ENCODE peak calls at places on chromosome 9, in four cellular contexts. R is A549, M is left lung, B is fibroblast of lung. L is an unnamed sample.

GRCh38 chr9:90189306-90189705 is 453.3 kb downstream of the DIRAS2 start:
- DNase-seq in R (no peak), M (no peak), B (no peak), L (no peak)

GRCh38 chr9:91417602-91418218 is 5.9 kb downstream of the NFIL3 start:
- DNase-seq in R (no peak), M (no peak), B (peak; percentile 52), L (no peak)

GRCh38 chr9:86072393-86073016 is 26.9 kb downstream of the GOLM1 start:
- DNase-seq in R (no peak), M (no peak), B (peak; percentile 34), L (no peak)

GRCh38 chr9:124259273-124260078 is 1.7 kb downstream of the NEK6 start:
- DNase-seq in R (peak; percentile 77), M (peak; percentile 85), B (peak; percentile 91), L (no peak)

GRCh38 chr9:92295827-92296258 is 2.3 kb upstream of the IARS1 start:
- DNase-seq in R (no peak), M (no peak), B (no peak), L (no peak)

GRCh38 chr9:95157491-95158151 is 159.9 kb downstream of the FANCC start:
- DNase-seq in R (no peak), M (no peak), B (peak; percentile 97), L (no peak)

GRCh38 chr9:110559869-110560268 is 19.7 kb downstream of the SVEP1 start:
- DNase-seq in R (no peak), M (no peak), B (peak; percentile 50), L (no peak)

GRCh38 chr9:13387668-13388124 is 108.2 kb upstream of the MPDZ start:
- DNase-seq in R (no peak), M (no peak), B (no peak), L (no peak)

GRCh38 chr9:35489313-35490154 is at the start of gene RUSC2:
- DNase-seq in R (peak; percentile 73), M (peak; percentile 86), B (peak; percentile 87), L (peak; percentile 63)

GRCh38 chr9:93288341-93288740 is 104.4 kb downstream of the WNK2 start:
- DNase-seq in R (no peak), M (no peak), B (no peak), L (no peak)

GRCh38 chr9:126162611-126163381 is 163.8 kb upstream of the MVB12B start:
- DNase-seq in R (no peak), M (no peak), B (no peak), L (no peak)

GRCh38 chr9:120257483-120257882 is 322.5 kb downstream of the CDK5RAP2 start:
- DNase-seq in R (no peak), M (no peak), B (no peak), L (no peak)

GRCh38 chr9:81080185-81080584 is 609.2 kb downstream of the TLE1 start:
- DNase-seq in R (no peak), M (no peak), B (no peak), L (no peak)

GRCh38 chr9:7105095-7105494 is 347.3 kb downstream of the KDM4C start:
- DNase-seq in R (no peak), M (no peak), B (no peak), L (no peak)

GRCh38 chr9:128098936-128099931 is 28.3 kb downstream of the PTGES2 start:
- DNase-seq in R (no peak), M (no peak), B (peak; percentile 18), L (no peak)

GRCh38 chr9:89877051-89878002 is 272.5 kb downstream of the GADD45G start:
- DNase-seq in R (no peak), M (peak; percentile 13), B (no peak), L (no peak)

GRCh38 chr9:89477395-89477794 is 20.5 kb downstream of the SEMA4D start:
- DNase-seq in R (no peak), M (no peak), B (no peak), L (no peak)

GRCh38 chr9:79984429-79985067 is 412.8 kb downstream of the TLE4 start:
- DNase-seq in R (no peak), M (no peak), B (no peak), L (no peak)

GRCh38 chr9:134944351-134944802 is 26.7 kb upstream of the FCN1 start:
- DNase-seq in R (no peak), M (no peak), B (peak; percentile 14), L (no peak)
- H3K27ac ChIP-seq in R (no peak overlapping the region), M (no peak overlapping the region), B (no peak overlapping the region), L (no peak overlapping the region)

DNA sequence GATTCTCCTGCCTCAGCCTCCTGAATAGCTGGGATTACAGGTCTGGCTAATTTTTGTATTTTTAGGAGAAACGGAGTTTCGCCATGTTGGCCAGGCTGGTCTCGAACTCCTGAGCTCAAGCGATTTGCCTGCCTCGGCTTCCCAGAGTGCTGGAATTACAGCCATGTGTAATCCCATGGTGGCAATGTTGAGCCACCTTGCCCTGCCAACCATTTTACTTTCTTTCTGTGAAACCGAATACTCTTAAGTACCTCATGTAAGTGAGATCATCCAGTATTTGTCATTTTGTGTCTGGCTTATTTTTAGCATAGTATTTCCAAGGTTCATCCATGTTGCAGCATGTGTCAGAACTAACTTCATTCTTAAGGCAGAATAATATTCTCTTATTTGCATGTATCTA is 8.2 kb downstream of the PRRC2B start:
- DNase-seq in R (no peak), M (no peak), B (peak; percentile 54), L (no peak)
- H3K4me3 ChIP-seq in R (peak overlapping the region; percentile 5), M (no peak overlapping the region), B (peak overlapping the region; percentile 10), L (peak overlapping the region; percentile 15)

GRCh38 chr9:88460583-88461332 is 72.5 kb downstream of the SPIN1 start:
- DNase-seq in R (no peak), M (no peak), B (no peak), L (no peak)
- H3K27ac ChIP-seq in R (no peak overlapping the region), M (no peak overlapping the region), B (no peak overlapping the region), L (no peak overlapping the region)

DNA sequence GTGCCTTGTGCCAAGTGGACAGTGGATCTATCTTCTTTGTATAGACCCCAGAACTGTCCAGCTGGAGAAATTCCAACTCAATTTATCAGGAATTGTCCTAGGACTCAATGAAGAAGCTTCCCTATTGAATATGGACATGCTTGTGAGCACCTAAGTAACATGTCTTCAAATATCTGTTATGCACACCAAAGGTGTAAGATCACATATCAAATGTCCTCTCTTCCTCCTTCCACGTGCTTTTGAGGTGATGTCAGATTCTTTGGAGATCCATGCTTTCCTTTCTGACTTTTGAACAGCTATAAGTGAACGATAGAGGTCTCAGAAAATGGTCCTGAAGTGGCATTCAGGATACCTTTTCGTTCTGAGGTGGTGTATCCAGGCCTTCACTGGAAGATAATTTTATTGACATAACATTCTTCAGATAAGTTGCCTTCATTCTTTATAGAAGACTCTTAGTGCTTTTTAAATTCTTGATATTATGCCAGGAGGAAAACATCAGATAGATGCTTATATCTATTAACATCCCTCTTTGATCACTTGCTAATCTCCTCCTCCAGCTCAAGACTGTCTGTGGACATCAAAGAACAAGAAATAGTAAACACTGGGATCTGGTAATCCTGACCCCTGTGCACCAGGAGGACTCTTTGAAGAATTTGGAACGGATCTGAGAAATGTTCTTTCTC is 246.4 kb downstream of the SMARCA2 start:
- DNase-seq in R (no peak), M (no peak), B (no peak), L (no peak)
- H3K4me3 ChIP-seq in R (no peak overlapping the region), M (no peak overlapping the region), B (no peak overlapping the region), L (no peak overlapping the region)

GRCh38 chr9:9847750-9848149 is 765.1 kb downstream of the PTPRD start:
- DNase-seq in R (no peak), M (no peak), B (no peak), L (no peak)
- H3K27ac ChIP-seq in R (no peak overlapping the region), M (no peak overlapping the region), B (no peak overlapping the region), L (no peak overlapping the region)

GRCh38 chr9:121550041-121550440 is 50.4 kb upstream of the GGTA1 start:
- DNase-seq in R (no peak), M (no peak), B (no peak), L (no peak)

GRCh38 chr9:121541256-121541655 is 41.6 kb upstream of the GGTA1 start:
- DNase-seq in R (no peak), M (no peak), B (no peak), L (no peak)

GRCh38 chr9:121545148-121545874 is 45.7 kb upstream of the GGTA1 start:
- DNase-seq in R (no peak), M (no peak), B (no peak), L (no peak)

GRCh38 chr9:121541945-121542344 is 42.3 kb upstream of the GGTA1 start:
- DNase-seq in R (no peak), M (no peak), B (no peak), L (no peak)

GRCh38 chr9:121545875-121546423 is 46.3 kb upstream of the GGTA1 start:
- DNase-seq in R (peak; percentile 91), M (peak; percentile 96), B (peak; percentile 96), L (peak; percentile 89)
- H3K4me3 ChIP-seq in R (peak overlapping the region; percentile 26), M (no peak overlapping the region), B (no peak overlapping the region), L (peak overlapping the region; percentile 54)

GRCh38 chr9:136576269-136576626 is 30.4 kb upstream of the NOTCH1 start:
- DNase-seq in R (peak; percentile 66), M (no peak), B (no peak), L (no peak)

GRCh38 chr9:136575626-136576268 is 29.9 kb upstream of the NOTCH1 start:
- DNase-seq in R (no peak), M (no peak), B (no peak), L (no peak)

GRCh38 chr9:136577941-136578619 is 32.2 kb upstream of the NOTCH1 start:
- DNase-seq in R (no peak), M (no peak), B (no peak), L (no peak)

GRCh38 chr9:136578915-136579637 is 33.2 kb upstream of the NOTCH1 start:
- DNase-seq in R (no peak), M (no peak), B (no peak), L (no peak)

DNA sequence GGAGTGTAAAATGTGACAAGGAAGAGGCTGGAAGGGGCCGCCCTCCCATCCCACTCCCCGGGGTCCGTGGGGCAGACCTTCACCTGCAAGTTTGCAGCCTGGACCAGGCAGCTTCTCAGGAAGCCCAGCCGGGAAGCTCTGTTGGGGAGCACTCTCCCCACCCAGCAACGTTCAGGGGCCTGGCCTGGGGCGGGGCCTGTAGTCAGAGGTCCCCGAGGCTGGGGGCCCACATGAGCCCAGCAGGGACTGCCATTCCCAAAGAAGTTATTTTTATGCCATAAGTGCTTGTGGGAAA is 32.7 kb upstream of the NOTCH1 start:
- DNase-seq in R (no peak), M (no peak), B (no peak), L (no peak)
- H3K27ac ChIP-seq in R (peak overlapping the region; percentile 16), M (no peak overlapping the region), B (no peak overlapping the region), L (no peak overlapping the region)

GRCh38 chr9:18539203-18539602 is 65.2 kb downstream of the ADAMTSL1 start:
- DNase-seq in R (no peak), M (no peak), B (no peak), L (no peak)

GRCh38 chr9:18531127-18531526 is 57.2 kb downstream of the ADAMTSL1 start:
- DNase-seq in R (no peak), M (no peak), B (peak; percentile 15), L (no peak)

GRCh38 chr9:18534611-18535010 is 60.7 kb downstream of the ADAMTSL1 start:
- DNase-seq in R (no peak), M (no peak), B (no peak), L (no peak)

GRCh38 chr9:18536554-18536953 is 62.6 kb downstream of the ADAMTSL1 start:
- DNase-seq in R (no peak), M (no peak), B (no peak), L (no peak)
- H3K4me3 ChIP-seq in R (no peak overlapping the region), M (no peak overlapping the region), B (no peak overlapping the region), L (no peak overlapping the region)

L was measured in dorsolateral prefrontal cortex.